ENCODE peak calls at places on chromosome 1, in five cellular contexts. D, N, H, I and E are unnamed samples.

GRCh38 chr1:200211157-200211556 is 183.6 kb downstream of the NR5A2 start:
- DNase-seq in I (no peak), H (peak), N (no peak), D (no peak), E (no peak)

GRCh38 chr1:42403880-42404400 is 23.3 kb downstream of the RIMKLA start:
- DNase-seq in I (no peak), D (no peak), N (peak), H (no peak), E (no peak)

GRCh38 chr1:218371927-218372672 is 27.0 kb downstream of the TGFB2 start:
- DNase-seq in N (no peak), D (no peak), I (no peak), H (no peak), E (no peak)

GRCh38 chr1:8040586-8040985 is 14.5 kb upstream of the ERRFI1 start:
- DNase-seq in H (peak), I (peak), N (no peak), D (no peak), E (peak)

GRCh38 chr1:19033516-19033840 is 77.0 kb upstream of the IFFO2 start:
- DNase-seq in N (no peak), H (no peak), I (peak), D (peak), E (no peak)

GRCh38 chr1:935751-936231 is 12.1 kb downstream of the SAMD11 start:
- DNase-seq in H (no peak), D (no peak), I (no peak), N (peak), E (no peak)

GRCh38 chr1:246338098-246338497 is 169.0 kb downstream of the SMYD3 start:
- DNase-seq in H (no peak), I (no peak), D (no peak), N (no peak), E (no peak)

GRCh38 chr1:18693256-18694098 is 62.8 kb downstream of the PAX7 start:
- DNase-seq in H (no peak), D (no peak), N (peak), I (no peak), E (no peak)

GRCh38 chr1:161953256-161953920 is 70.3 kb downstream of the OLFML2B start:
- DNase-seq in H (no peak), D (no peak), N (no peak), I (no peak), E (no peak)

GRCh38 chr1:245880754-245881403 is 626.2 kb downstream of the SMYD3 start:
- DNase-seq in D (no peak), N (no peak), I (no peak), H (peak), E (peak)

GRCh38 chr1:156319664-156320063 is 18.4 kb downstream of the CCT3 start:
- DNase-seq in H (no peak), D (no peak), I (no peak), N (peak), E (no peak)

GRCh38 chr1:94202241-94202640 is 35.1 kb downstream of the ARHGAP29 start:
- DNase-seq in N (no peak), H (no peak), D (no peak), I (no peak), E (no peak)

GRCh38 chr1:37471345-37472231 is 2.8 kb upstream of the ZC3H12A start:
- DNase-seq in D (peak), H (peak), N (peak), I (peak), E (peak)

GRCh38 chr1:24136956-24137539 is 5.9 kb downstream of the IL22RA1 start:
- DNase-seq in I (no peak), D (no peak), H (no peak), N (no peak), E (no peak)

GRCh38 chr1:20483833-20484525 is 2.0 kb downstream of the CAMK2N1 start:
- DNase-seq in H (no peak), I (no peak), N (peak), D (peak), E (no peak)

GRCh38 chr1:198212675-198213074 is 55.9 kb downstream of the NEK7 start:
- DNase-seq in N (no peak), H (peak), I (no peak), D (no peak), E (peak)

GRCh38 chr1:116712510-116712909 is 41.7 kb upstream of the CD2 start:
- DNase-seq in N (no peak), H (no peak), I (no peak), D (no peak), E (no peak)

GRCh38 chr1:162873671-162874666 is 13.0 kb upstream of the CCDC190 start:
- DNase-seq in D (no peak), I (no peak), H (peak), N (no peak), E (no peak)

GRCh38 chr1:8065369-8065768 is 39.3 kb upstream of the ERRFI1 start:
- DNase-seq in N (no peak), I (no peak), H (no peak), D (no peak), E (no peak)

GRCh38 chr1:31981976-31982375 is 31.7 kb upstream of the KHDRBS1 start:
- DNase-seq in D (no peak), N (no peak), I (no peak), H (no peak), E (no peak)

GRCh38 chr1:168392958-168393357 is 112.3 kb downstream of the TBX19 start:
- DNase-seq in H (no peak), D (no peak), I (no peak), N (no peak), E (no peak)

GRCh38 chr1:209607102-209607794 is 23.7 kb downstream of the CAMK1G start:
- DNase-seq in H (no peak), I (no peak), D (no peak), N (no peak), E (no peak)

GRCh38 chr1:191675991-191676783 is 482.1 kb upstream of the RGS18 start:
- DNase-seq in I (no peak), D (no peak), N (no peak), H (no peak), E (no peak)

GRCh38 chr1:44714532-44714931 is 16.4 kb downstream of the RNU5D-1 start:
- DNase-seq in H (no peak), I (no peak), N (no peak), D (no peak), E (no peak)

GRCh38 chr1:27517907-27518718 is 28.1 kb upstream of the WASF2 start:
- DNase-seq in D (no peak), I (no peak), N (no peak), H (no peak), E (no peak)

DNA sequence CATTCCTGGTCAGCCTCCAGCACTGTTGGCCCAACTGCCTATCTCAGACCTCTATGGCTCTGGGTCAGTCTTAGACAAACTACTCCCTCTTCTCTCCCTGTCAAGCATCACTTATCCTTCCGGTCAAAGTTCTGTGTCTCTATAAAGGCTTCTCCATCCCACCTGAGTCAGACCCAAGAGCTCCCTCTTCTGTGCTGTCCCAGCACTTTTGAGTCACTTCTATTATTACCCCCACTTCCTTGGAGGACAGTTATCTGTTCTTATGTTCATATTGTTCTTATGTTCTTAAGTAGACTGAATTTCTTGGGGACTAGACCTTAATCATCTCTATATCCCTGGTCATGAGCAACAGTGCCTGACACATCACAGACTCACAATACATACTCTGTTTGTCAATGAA is 29.2 kb upstream of the IL10 start:
- DNase-seq in D (no peak), H (no peak), N (no peak), I (no peak), E (no peak)
- TF ChIP-seq CTCF in D (no peak), H (no peak), N (no peak), I (no peak), E (no peak)

DNA sequence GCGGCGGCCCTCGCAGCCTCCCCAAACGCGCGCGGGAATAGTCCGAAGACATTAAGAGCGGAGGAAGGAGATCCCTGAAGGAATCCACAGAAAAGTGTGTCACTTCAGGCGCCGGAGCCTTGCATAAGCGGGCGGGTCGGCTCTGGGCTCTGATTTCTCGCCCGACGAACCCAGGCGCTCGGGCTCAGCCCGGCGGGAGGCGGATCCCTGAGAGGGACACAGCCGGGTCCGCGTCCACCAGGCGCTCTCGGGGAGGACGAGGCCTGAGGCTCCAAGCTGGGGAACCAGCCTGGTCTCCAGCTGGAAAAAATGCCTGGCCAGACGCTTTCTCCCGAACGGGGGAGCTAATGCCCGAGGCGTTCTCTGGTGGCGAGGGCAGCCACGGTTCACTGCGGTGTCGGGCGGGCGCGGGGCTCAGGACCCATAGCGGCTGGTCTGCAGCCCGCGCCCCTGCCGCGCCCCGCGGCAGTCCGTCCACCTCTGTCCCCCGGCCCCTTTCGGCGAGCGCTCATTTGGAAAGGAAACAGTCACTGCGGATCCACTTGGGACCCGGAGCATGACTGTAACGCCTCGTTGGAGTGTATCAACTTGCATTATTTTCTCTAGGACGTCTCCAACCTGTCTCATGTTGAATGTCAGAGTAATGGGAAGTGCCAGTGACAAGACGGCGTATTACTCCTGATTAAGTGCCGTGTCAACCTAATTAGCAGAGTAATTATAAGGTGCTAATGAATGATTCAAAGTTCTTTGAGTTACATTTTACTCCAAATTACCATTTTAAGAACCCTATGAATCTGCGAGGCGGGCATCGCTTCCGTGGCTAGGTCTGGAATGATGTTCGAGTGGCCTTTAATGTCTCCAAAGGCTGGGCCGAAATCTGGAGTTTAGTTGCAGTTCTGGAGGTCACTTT is 1.6 kb upstream of the BARHL2 start:
- DNase-seq in D (no peak), H (no peak), I (no peak), N (no peak), E (no peak)
- H3K4me3 ChIP-seq in D (peak), H (peak), I (peak), N (peak), E (no peak)

DNA sequence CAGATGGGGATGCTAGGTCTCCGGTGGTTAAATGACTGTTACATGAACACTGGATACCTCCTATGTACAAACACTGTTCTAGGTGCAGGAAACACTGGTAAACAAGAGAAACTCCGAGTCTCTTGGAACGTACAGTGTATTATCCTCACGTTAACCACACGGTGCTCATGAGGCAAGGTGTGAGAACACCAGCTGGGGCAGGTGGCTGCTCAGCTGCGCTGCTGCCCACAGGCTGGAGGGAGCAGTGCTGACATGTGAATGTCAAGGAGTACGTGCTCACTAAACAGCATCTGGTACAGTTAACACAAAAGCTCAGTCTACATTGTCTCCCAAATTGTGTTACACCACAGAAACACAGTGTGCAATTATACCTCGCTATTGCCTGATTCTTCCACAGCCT is 138.5 kb downstream of the GLIS1 start:
- DNase-seq in N (no peak), D (no peak), H (no peak), I (no peak), E (no peak)
- TF ChIP-seq CTCF in N (no peak), D (no peak), H (no peak), I (no peak), E (no peak)

DNA sequence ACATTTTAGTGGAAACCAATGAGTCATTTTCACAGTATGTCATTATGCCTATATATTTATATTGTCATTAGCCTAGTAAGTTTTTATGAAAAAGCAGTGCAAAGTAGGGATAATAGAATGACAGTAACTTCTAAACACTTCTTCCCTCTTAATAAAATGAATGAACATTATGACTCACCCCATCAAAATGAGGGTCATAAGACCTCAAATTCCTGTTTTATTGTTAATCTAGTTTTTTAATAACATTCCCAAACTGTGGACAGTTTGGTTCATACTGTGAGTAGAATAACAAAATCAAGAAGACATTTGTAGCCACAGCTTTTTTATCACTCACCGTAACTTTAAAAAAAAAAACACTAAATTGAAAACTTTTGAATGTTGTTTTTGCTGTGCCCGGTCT is 160.5 kb downstream of the LRRC40 start:
- DNase-seq in I (no peak), N (no peak), H (peak), D (no peak), E (peak)
- H3K4me3 ChIP-seq in I (no peak), N (no peak), H (no peak), D (no peak), E (no peak)

GRCh38 chr1:53725238-53725689 is 13.7 kb downstream of the GLIS1 start:
- DNase-seq in I (no peak), N (peak), D (no peak), H (no peak), E (no peak)
- TF ChIP-seq CTCF in I (no peak), N (peak), D (no peak), H (no peak), E (no peak)